ENCODE peak calls at places on chromosomes 6 and 20, in five cellular contexts. J is heart left ventricle, I is transverse colon, V is endothelial cell of umbilical vein, T is suprapubic skin. G is an unnamed sample.

GRCh38 chr20:42313704-42314103 is 695.5 kb upstream of the CHD6 start:
- DNase-seq in J (no peak), I (no peak), V (no peak), T (no peak), G (no peak)

GRCh38 chr20:43590036-43590391 is 723 bp upstream of the IFT52 start:
- DNase-seq in J (no peak), I (peak), V (no peak), T (no peak), G (no peak)

GRCh38 chr6:155313602-155314091 is 637 bp downstream of the TFB1M start:
- DNase-seq in J (no peak), I (no peak), V (no peak), T (no peak), G (peak)

GRCh38 chr6:160129886-160130615 is 8.4 kb downstream of the SLC22A1 start:
- DNase-seq in J (no peak), I (no peak), V (no peak), T (no peak), G (no peak)

GRCh38 chr6:73074175-73074574 is 151.1 kb downstream of the KHDC1L start:
- DNase-seq in J (no peak), I (no peak), V (no peak), T (no peak), G (no peak)

GRCh38 chr6:3977875-3978711 is 100.8 kb downstream of the FAM217A start:
- DNase-seq in J (no peak), I (peak), V (peak), T (no peak), G (peak)

GRCh38 chr20:49887251-49887827 is 28.0 kb downstream of the SPATA2 start:
- DNase-seq in J (no peak), I (no peak), V (no peak), T (no peak), G (no peak)

GRCh38 chr6:139632798-139633197 is 258.4 kb upstream of the CITED2 start:
- DNase-seq in J (no peak), I (no peak), V (no peak), T (no peak), G (no peak)

GRCh38 chr20:61979701-61980635 is 85.7 kb downstream of the TAF4 start:
- DNase-seq in J (no peak), I (no peak), V (no peak), T (no peak), G (no peak)

GRCh38 chr6:159788757-159789376 is 535 bp downstream of the TCP1 start:
- DNase-seq in J (peak), I (peak), V (peak), T (peak), G (peak)

GRCh38 chr20:17653835-17654648 is 28.0 kb downstream of the RRBP1 start:
- DNase-seq in J (no peak), I (no peak), V (no peak), T (peak), G (no peak)

GRCh38 chr6:18503588-18504231 is 116.6 kb downstream of the RNF144B start:
- DNase-seq in J (peak), I (peak), V (peak), T (no peak), G (peak)

GRCh38 chr20:63740070-63740500 is 509 bp downstream of the SLC2A4RG start:
- DNase-seq in J (peak), I (peak), V (peak), T (no peak), G (peak)

GRCh38 chr6:152874846-152875568 is 107.8 kb downstream of the FBXO5 start:
- DNase-seq in J (no peak), I (no peak), V (no peak), T (no peak), G (no peak)
- TF ChIP-seq CTCF in J (no peak), I (no peak), V (no peak), T (no peak), G (no peak)

DNA sequence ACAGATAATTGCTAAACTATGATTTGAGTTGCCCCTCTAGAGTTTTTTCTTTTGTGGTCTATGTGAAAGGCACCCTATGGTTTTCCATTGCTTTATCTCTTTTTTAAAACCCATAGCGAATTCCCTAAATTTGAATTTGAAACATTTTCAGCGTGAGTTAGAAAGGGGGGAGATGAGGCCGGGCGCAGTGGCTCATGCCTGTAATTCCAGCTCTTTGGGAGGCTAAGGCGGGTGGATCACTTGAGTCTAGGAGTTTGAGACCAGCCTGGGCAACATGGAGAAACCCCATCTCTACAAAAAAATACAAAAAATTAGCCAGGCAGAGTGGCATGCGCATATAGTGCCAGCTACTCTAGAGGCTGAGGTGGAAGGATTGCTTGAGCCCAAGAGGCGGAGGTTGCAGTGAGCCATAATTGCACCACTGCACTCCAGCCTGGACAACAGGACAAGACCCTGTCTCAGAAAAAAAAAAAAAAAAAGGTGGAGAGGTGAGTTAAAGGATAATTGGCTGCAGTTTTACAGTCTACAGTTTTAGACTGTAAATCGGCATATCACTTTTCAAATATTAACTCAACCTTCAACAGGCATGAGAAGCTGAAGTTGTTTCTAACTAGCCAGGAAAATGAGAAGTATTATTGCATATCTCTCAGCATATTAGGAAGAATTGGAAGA is 46.3 kb downstream of the SHLD1 start:
- DNase-seq in J (no peak), I (no peak), V (no peak), T (no peak), G (no peak)
- TF ChIP-seq POLR2A in J (no peak), I (no peak), V (no peak), T (no peak), G (no peak)

GRCh38 chr6:30287139-30287538 is 39.6 kb upstream of the TRIM39 start:
- DNase-seq in J (no peak), I (no peak), V (no peak), T (no peak), G (no peak)
- TF ChIP-seq CTCF in J (no peak), I (no peak), V (no peak), T (no peak), G (no peak)

DNA sequence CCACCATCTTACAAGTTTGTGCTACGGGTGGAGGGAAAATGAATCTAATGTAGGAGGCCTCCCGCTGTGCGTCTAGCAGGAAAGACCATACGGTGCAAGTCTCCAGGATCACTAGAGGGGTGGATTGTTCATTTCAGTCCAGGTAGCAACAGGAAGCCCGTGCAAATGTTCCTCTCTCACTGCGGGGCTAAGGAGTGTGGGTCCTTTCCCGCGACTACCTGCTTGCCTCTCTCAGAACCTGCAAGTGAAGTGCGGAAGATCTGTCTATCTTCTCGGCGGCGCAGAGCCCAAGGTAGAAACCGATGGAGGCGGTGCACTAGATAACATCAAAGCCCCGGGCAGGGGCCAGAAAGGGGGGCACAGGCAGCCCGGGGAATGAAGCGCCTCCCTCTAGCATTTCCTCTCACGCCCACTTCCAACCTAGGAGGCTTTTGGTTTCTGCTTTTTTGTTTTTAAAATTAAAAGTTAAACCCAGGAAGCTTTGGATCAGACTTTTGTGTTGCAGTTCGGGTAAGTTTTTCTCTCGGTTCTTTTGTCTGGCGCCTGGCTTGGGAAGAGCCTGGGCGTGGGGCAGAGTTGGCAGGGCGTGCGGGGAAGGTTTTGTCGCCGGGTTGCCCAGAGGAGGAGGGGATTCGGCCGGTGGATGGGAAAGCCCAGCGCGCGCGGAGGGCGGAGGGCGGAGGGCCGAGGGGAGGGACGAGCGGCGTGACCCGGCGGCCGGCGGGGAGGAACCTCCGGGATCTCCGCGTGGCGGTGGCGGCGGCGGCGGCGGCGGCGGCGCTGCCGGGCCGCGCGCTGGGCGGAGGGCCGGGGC is 3.5 kb upstream of the HIVEP1 start:
- DNase-seq in J (peak), I (peak), V (peak), T (peak), G (peak)
- TF ChIP-seq POLR2A in J (no peak), I (peak), V (no peak), T (no peak), G (peak)

DNA sequence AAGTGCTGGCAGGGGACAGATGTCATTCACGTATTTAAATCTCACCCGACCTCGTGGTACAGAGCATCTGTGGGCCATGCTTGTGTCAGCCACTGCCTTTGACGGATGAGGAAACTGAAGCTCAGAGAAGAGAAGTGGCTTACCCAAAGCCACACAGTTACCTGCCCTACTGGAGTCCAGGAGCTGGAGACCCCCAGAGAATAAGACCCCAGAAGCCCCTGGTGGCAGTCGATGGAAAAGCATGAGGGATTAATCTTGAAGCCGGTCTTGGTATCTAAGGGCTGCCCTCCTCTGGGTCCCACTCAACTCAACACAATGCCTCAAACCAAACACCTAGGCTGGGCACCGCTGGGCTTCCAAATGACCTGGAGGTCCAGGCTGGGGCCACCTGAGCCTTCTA is 83.1 kb downstream of the GRM4 start:
- DNase-seq in J (no peak), I (no peak), V (no peak), T (no peak), G (no peak)
- TF ChIP-seq CTCF in J (no peak), I (no peak), V (peak), T (no peak), G (peak)

GRCh38 chr6:158773581-158774449 is 45.4 kb downstream of the EZR start:
- DNase-seq in J (no peak), I (no peak), V (no peak), T (no peak), G (no peak)
- TF ChIP-seq POLR2A in J (no peak), I (no peak), V (no peak), T (no peak), G (no peak)